ENCODE peak calls at places on chromosome X, in six cellular contexts. Z is fibroblast of lung, U is kidney, I is neural progenitor cell, R is neuronal stem cell, J is PC-3. A is an unnamed sample.

GRCh38 chrX:155056471-155056870 is 14.5 kb downstream of the CMC4 start:
- DNase-seq in Z (no peak), U (no peak), I (no peak), R (no peak), J (no peak), A (no peak)

GRCh38 chrX:47664737-47665136 is 5.8 kb upstream of the UXT start:
- DNase-seq in Z (no peak), U (no peak), I (no peak), R (no peak), J (no peak), A (peak; percentile 21)

GRCh38 chrX:9788908-9789307 is 2.7 kb downstream of the SHROOM2 start:
- DNase-seq in Z (peak; percentile 26), U (no peak), I (no peak), R (no peak), J (peak; percentile 81), A (peak; percentile 27)

GRCh38 chrX:41602946-41603345 is 85.8 kb upstream of the GPR34 start:
- DNase-seq in Z (no peak), U (no peak), I (peak; percentile 7), R (no peak), J (no peak), A (peak; percentile 27)

GRCh38 chrX:101993335-101993734 is 61.5 kb upstream of the ZMAT1 start:
- DNase-seq in Z (no peak), U (no peak), I (no peak), R (no peak), J (no peak), A (no peak)

GRCh38 chrX:105483011-105483410 is 262.5 kb upstream of the TEX13A start:
- DNase-seq in Z (peak; percentile 60), U (no peak), I (no peak), R (no peak), J (peak; percentile 64), A (peak; percentile 64)

GRCh38 chrX:39416547-39417262 is 615.4 kb downstream of the MID1IP1 start:
- DNase-seq in Z (no peak), U (no peak), I (no peak), R (no peak), J (no peak), A (no peak)

GRCh38 chrX:132480581-132481203 is 8.1 kb downstream of the MBNL3 start:
- DNase-seq in Z (peak; percentile 87), U (no peak), I (no peak), R (no peak), J (peak; percentile 60), A (peak; percentile 59)

GRCh38 chrX:47380268-47380667 is 9.9 kb downstream of the ZNF157 start:
- DNase-seq in Z (no peak), U (no peak), I (no peak), R (no peak), J (peak; percentile 62), A (no peak)

GRCh38 chrX:16436348-16437188 is 213.4 kb upstream of the S100G start:
- DNase-seq in Z (peak; percentile 75), U (peak; percentile 65), I (peak; percentile 91), R (peak; percentile 64), J (peak; percentile 91), A (peak; percentile 83)

GRCh38 chrX:31269914-31270313 is 198.1 kb upstream of the FTHL17 start:
- DNase-seq in Z (no peak), U (no peak), I (no peak), R (no peak), J (no peak), A (no peak)

GRCh38 chrX:41553688-41554087 is 106.5 kb downstream of the NYX start:
- DNase-seq in Z (peak; percentile 50), U (no peak), I (no peak), R (no peak), J (peak; percentile 7), A (no peak)

GRCh38 chrX:20988118-20988517 is 386.1 kb upstream of the CNKSR2 start:
- DNase-seq in Z (no peak), U (no peak), I (no peak), R (no peak), J (peak; percentile 58), A (no peak)

GRCh38 chrX:107752714-107753113 is 22.9 kb downstream of the TSC22D3 start:
- DNase-seq in Z (no peak), U (no peak), I (no peak), R (no peak), J (no peak), A (no peak)

GRCh38 chrX:107751127-107751526 is 24.5 kb downstream of the TSC22D3 start:
- DNase-seq in Z (no peak), U (no peak), I (no peak), R (no peak), J (no peak), A (no peak)

GRCh38 chrX:107748490-107748889 is 27.1 kb downstream of the TSC22D3 start:
- DNase-seq in Z (no peak), U (no peak), I (no peak), R (no peak), J (no peak), A (no peak)

GRCh38 chrX:107752037-107752436 is 23.6 kb downstream of the TSC22D3 start:
- DNase-seq in Z (no peak), U (no peak), I (no peak), R (no peak), J (no peak), A (no peak)

GRCh38 chrX:107750263-107750662 is 25.3 kb downstream of the TSC22D3 start:
- DNase-seq in Z (no peak), U (no peak), I (no peak), R (no peak), J (no peak), A (no peak)
- H3K4me1 ChIP-seq in Z (peaks cover 3% of the 10 kb centered on the region), U (no peaks in the 10 kb centered on the region), I (peaks cover 22% of the 10 kb centered on the region), R (no peaks in the 10 kb centered on the region), J (peaks cover 9% of the 10 kb centered on the region), A (peaks cover 21% of the 10 kb centered on the region)

GRCh38 chrX:56783996-56784620 is 55.1 kb downstream of the NBDY start:
- DNase-seq in Z (no peak), U (peak; percentile 32), I (no peak), R (no peak), J (no peak), A (no peak)
- H3K9ac ChIP-seq in Z (no peak overlapping the region), U (no peak overlapping the region), I (no peak overlapping the region), R (no peak overlapping the region), J (no peak overlapping the region), A (no peak overlapping the region)

GRCh38 chrX:2829469-2830246 is 928 bp downstream of the GYG2 start:
- DNase-seq in Z (no peak), U (peak; percentile 80), I (peak; percentile 42), R (no peak), J (no peak), A (no peak)
- H3K4me3 ChIP-seq in Z (no peak overlapping the region), U (no peak overlapping the region), I (peak overlapping the region; percentile 81), R (peak overlapping the region; percentile 64), J (no peak overlapping the region), A (peak overlapping the region; percentile 78)

GRCh38 chrX:29687687-29688086 is 527.7 kb upstream of the MAGEB2 start:
- DNase-seq in Z (peak; percentile 71), U (no peak), I (no peak), R (no peak), J (peak; percentile 47), A (peak; percentile 42)

GRCh38 chrX:29690061-29690460 is 525.3 kb upstream of the MAGEB2 start:
- DNase-seq in Z (peak; percentile 50), U (no peak), I (no peak), R (no peak), J (no peak), A (peak; percentile 35)

GRCh38 chrX:29693912-29694311 is 521.5 kb upstream of the MAGEB2 start:
- DNase-seq in Z (no peak), U (no peak), I (no peak), R (no peak), J (no peak), A (no peak)

GRCh38 chrX:29691044-29691443 is 524.3 kb upstream of the MAGEB2 start:
- DNase-seq in Z (no peak), U (no peak), I (no peak), R (no peak), J (no peak), A (no peak)
- H3K4me1 ChIP-seq in Z (no peaks in the 10 kb centered on the region), U (no peaks in the 10 kb centered on the region), I (no peaks in the 10 kb centered on the region), R (no peaks in the 10 kb centered on the region), J (no peaks in the 10 kb centered on the region), A (peaks cover 5% of the 10 kb centered on the region)

GRCh38 chrX:68895339-68896250 is 66.8 kb downstream of the EFNB1 start:
- DNase-seq in Z (peak; percentile 63), U (no peak), I (no peak), R (no peak), J (peak; percentile 62), A (peak; percentile 22)
- H3K9ac ChIP-seq in Z (no peak overlapping the region), U (no peak overlapping the region), I (no peak overlapping the region), R (peak overlapping the region; percentile 60), J (no peak overlapping the region), A (no peak overlapping the region)

GRCh38 chrX:78746496-78746895 is 1.0 kb upstream of the LPAR4 start:
- DNase-seq in Z (no peak), U (no peak), I (peak; percentile 62), R (peak; percentile 38), J (no peak), A (no peak)

DNA sequence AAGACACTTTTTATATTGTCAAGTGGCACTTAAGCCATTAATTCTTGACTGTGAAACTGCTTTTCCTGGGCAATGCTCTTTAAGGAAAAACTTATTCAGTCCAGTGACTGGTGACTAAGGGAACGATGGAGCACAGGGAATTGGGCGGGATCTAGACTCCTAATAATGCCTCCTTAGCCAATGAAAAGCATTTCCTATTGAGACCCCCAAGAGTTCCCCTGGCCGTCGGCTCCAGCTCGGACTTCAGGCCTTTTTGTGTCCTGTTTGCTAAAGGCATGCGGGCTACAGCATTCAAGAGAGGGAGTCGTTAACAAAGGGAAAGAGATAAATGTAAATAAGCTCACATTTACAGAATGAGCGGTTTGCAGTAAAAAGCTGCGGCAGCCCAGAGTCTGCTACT is at the start of gene LPAR4:
- DNase-seq in Z (peak; percentile 18), U (no peak), I (peak; percentile 88), R (peak; percentile 69), J (peak; percentile 9), A (no peak)
- H3K4me3 ChIP-seq in Z (peak within 1 kb of the TSS; percentile 66), U (peak within 1 kb of the TSS; percentile 22), I (peak within 1 kb of the TSS; percentile 49), R (peak within 1 kb of the TSS; percentile 45), J (peak within 1 kb of the TSS; percentile 50), A (peak within 1 kb of the TSS; percentile 80)

DNA sequence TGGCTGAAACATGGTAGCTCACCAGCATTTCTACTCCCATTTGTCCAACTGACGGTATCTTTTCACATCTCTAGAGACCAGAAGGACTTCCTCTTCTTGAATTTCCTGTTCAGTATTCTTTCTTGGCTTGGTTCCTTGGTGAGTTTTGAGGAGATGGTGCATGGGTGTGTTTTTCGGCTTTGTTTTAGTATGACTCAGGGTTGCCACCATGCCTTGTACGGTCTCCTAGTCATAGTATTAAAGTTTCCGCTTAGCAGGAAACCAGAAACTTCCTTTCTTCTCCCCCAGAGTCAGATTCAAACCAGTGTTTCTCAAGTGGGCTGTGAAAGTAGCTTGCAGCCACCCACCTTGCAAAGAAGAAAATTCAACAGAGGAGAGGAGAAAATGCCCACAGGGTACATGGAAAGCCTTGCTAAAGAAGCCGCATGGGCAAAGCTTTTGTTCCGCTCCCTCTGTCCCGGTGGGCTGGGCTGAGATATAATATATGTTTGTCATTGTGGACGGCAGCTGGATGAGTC is 5.7 kb downstream of the CD99 start:
- DNase-seq in Z (peak; percentile 86), U (no peak), I (no peak), R (no peak), J (peak; percentile 90), A (peak; percentile 62)
- H3K4me1 ChIP-seq in Z (peaks cover 17% of the 10 kb centered on the region), U (peaks cover 6% of the 10 kb centered on the region), I (peaks cover 6% of the 10 kb centered on the region), R (peaks cover 3% of the 10 kb centered on the region), J (peaks cover 37% of the 10 kb centered on the region), A (peaks cover 50% of the 10 kb centered on the region)

A was measured in adipocyte.